ENCODE peak calls at places on chromosomes 5 and 9, in four cellular contexts. T is stimulated activated CD4-positive, alpha-beta T cell treated with anti-CD3 and anti-CD28 coated beads, TNF-alpha, amount 100 ng/mL, for 48 hours; F is Caki2; N is T follicular helper cell. U is an unnamed sample.

GRCh38 chr9:89848060-89849040 is 243.5 kb downstream of the GADD45G start:
- DNase-seq in T (no peak), F (no peak), N (no peak), U (no peak)

GRCh38 chr5:171703116-171703515 is 82.5 kb upstream of the SMIM23 start:
- DNase-seq in F (no peak), N (no peak), T (no peak), U (no peak)

GRCh38 chr5:27652505-27652904 is 614.1 kb upstream of the CDH9 start:
- DNase-seq in F (no peak), N (no peak), T (no peak), U (no peak)

GRCh38 chr5:136814621-136815378 is 449.5 kb upstream of the TRPC7 start:
- DNase-seq in N (no peak), F (no peak), T (no peak), U (no peak)

GRCh38 chr9:89501311-89501898 is 3.5 kb upstream of the SEMA4D start:
- DNase-seq in T (no peak), N (no peak), F (no peak), U (no peak)

GRCh38 chr9:106696804-106697203 is 166.2 kb upstream of the ZNF462 start:
- DNase-seq in N (no peak), T (no peak), F (no peak), U (no peak)

GRCh38 chr9:126827227-126827626 is 22.4 kb downstream of the ZBTB43 start:
- DNase-seq in F (no peak), T (no peak), N (no peak), U (no peak)

GRCh38 chr9:20286969-20287368 is 335.3 kb downstream of the MLLT3 start:
- DNase-seq in T (no peak), N (no peak), F (no peak), U (no peak)

GRCh38 chr5:138438724-138439536 is at the start of gene REEP2:
- DNase-seq in F (peak), T (peak), N (peak), U (peak)

GRCh38 chr5:157994906-157995519 is 136.1 kb upstream of the CLINT1 start:
- DNase-seq in T (peak), N (peak), F (peak), U (peak)

GRCh38 chr5:94245608-94246007 is 372.8 kb downstream of the KIAA0825 start:
- DNase-seq in N (no peak), T (no peak), F (no peak), U (no peak)

GRCh38 chr9:93080406-93080805 is 15.6 kb upstream of the CARD19 start:
- DNase-seq in F (no peak), T (no peak), N (no peak), U (no peak)

GRCh38 chr9:133584559-133585476 is 24.4 kb downstream of the FAM163B start:
- DNase-seq in T (no peak), F (no peak), N (no peak), U (no peak)

GRCh38 chr9:15755660-15756059 is 202.8 kb downstream of the CCDC171 start:
- DNase-seq in T (no peak), N (no peak), F (no peak), U (no peak)

GRCh38 chr5:40551706-40552557 is 127.8 kb upstream of the PTGER4 start:
- DNase-seq in F (peak), N (no peak), T (no peak), U (no peak)

GRCh38 chr5:147509041-147509709 is 693 bp downstream of the DPYSL3 start:
- DNase-seq in F (no peak), N (no peak), T (no peak), U (no peak)

GRCh38 chr5:38329132-38329715 is 70.9 kb downstream of the EGFLAM start:
- DNase-seq in N (no peak), T (no peak), F (peak), U (no peak)